ENCODE peak calls at places on chromosomes 6 and 20, in six cellular contexts. D, Y, O, V, F and G are unnamed samples.

GRCh38 chr6:26534681-26535465 is 3.3 kb upstream of the HMGN4 start:
- DNase-seq in O (no peak), V (no peak), Y (no peak), F (no peak), D (no peak), G (no peak)

GRCh38 chr6:165988306-165988756 is 179.3 kb downstream of the TBXT start:
- DNase-seq in F (no peak), Y (no peak), D (no peak), O (no peak), V (no peak), G (no peak)

GRCh38 chr6:1609662-1610496 is at the start of gene FOXC1:
- DNase-seq in D (peak; percentile 43), O (no peak), Y (no peak), F (peak; percentile 34), V (peak; percentile 90), G (peak; percentile 56)

GRCh38 chr6:138724015-138724414 is 49.6 kb upstream of the CCDC28A start:
- DNase-seq in V (peak; percentile 27), O (no peak), D (no peak), Y (no peak), F (no peak), G (no peak)

GRCh38 chr6:15901141-15902115 is 227.5 kb upstream of the MYLIP start:
- DNase-seq in F (peak; percentile 58), D (no peak), V (no peak), O (no peak), Y (no peak), G (peak; percentile 13)

GRCh38 chr20:38134427-38135281 is 30.4 kb downstream of the TGM2 start:
- DNase-seq in O (no peak), V (no peak), Y (no peak), F (no peak), D (no peak), G (no peak)

GRCh38 chr6:127514396-127515227 is 4.5 kb downstream of the MTCL3 start:
- DNase-seq in O (peak; percentile 33), F (peak; percentile 5), D (peak; percentile 50), V (peak; percentile 37), Y (peak; percentile 62), G (peak; percentile 56)

GRCh38 chr6:169620171-169621125 is 81.4 kb downstream of the WDR27 start:
- DNase-seq in V (no peak), O (no peak), D (no peak), F (no peak), Y (no peak), G (no peak)

GRCh38 chr6:81763051-81763450 is 10.6 kb upstream of the TENT5A start:
- DNase-seq in Y (no peak), O (no peak), D (no peak), F (no peak), V (no peak), G (no peak)

GRCh38 chr6:13877116-13877515 is 47.6 kb upstream of the RNF182 start:
- DNase-seq in V (no peak), F (no peak), D (no peak), Y (no peak), O (no peak), G (no peak)

GRCh38 chr6:148566664-148567350 is 180.0 kb upstream of the UST start:
- DNase-seq in O (no peak), V (no peak), Y (no peak), F (no peak), D (no peak), G (no peak)

GRCh38 chr6:5030596-5031136 is 26.8 kb upstream of the RPP40 start:
- DNase-seq in O (peak; percentile 54), V (peak; percentile 73), D (peak; percentile 75), F (peak; percentile 43), Y (peak; percentile 82), G (peak; percentile 82)

GRCh38 chr6:68313911-68314310 is 321.2 kb upstream of the ADGRB3 start:
- DNase-seq in F (no peak), Y (no peak), O (no peak), D (no peak), V (no peak), G (no peak)

GRCh38 chr6:150202934-150203333 is 60.1 kb downstream of the PPP1R14C start:
- DNase-seq in V (no peak), Y (no peak), D (no peak), F (no peak), O (no peak), G (no peak)

GRCh38 chr6:162173448-162173847 is 554.1 kb downstream of the PRKN start:
- DNase-seq in V (no peak), Y (no peak), D (no peak), O (no peak), F (no peak), G (no peak)

GRCh38 chr6:170036916-170037315 is 254.0 kb downstream of the DLL1 start:
- DNase-seq in V (no peak), Y (no peak), D (no peak), F (no peak), O (no peak), G (no peak)

GRCh38 chr6:33427585-33428218 is 7.8 kb downstream of the SYNGAP1 start:
- DNase-seq in Y (peak; percentile 34), V (peak; percentile 56), O (peak; percentile 65), F (no peak), D (peak; percentile 59), G (peak; percentile 67)

GRCh38 chr20:33490023-33490933 is at the start of gene CBFA2T2:
- DNase-seq in V (peak; percentile 73), D (no peak), Y (no peak), F (no peak), O (no peak), G (no peak)